ENCODE peak calls at places on chromosomes 7 and 10, in four cellular contexts. One of them, this sample, is unnamed.

GRCh38 chr10:124732931-124733536 is 11.1 kb downstream of the FAM53B start:
- DNase-seq in Caco-2: no peak
- DNase-seq in dorsolateral prefrontal cortex: no peak
- DNase-seq in adipocyte: no peak
- DNase-seq in this sample: peak

GRCh38 chr7:56045796-56046195 is 5.4 kb downstream of the PSPH start:
- DNase-seq in Caco-2: no peak
- DNase-seq in dorsolateral prefrontal cortex: no peak
- DNase-seq in adipocyte: no peak
- DNase-seq in this sample: no peak

GRCh38 chr10:131270461-131271190 is 40.9 kb downstream of the TCERG1L start:
- DNase-seq in Caco-2: no peak
- DNase-seq in dorsolateral prefrontal cortex: no peak
- DNase-seq in adipocyte: no peak
- DNase-seq in this sample: no peak

GRCh38 chr10:72794260-72794659 is 99.3 kb upstream of the OIT3 start:
- DNase-seq in dorsolateral prefrontal cortex: no peak
- DNase-seq in Caco-2: no peak
- DNase-seq in adipocyte: peak
- DNase-seq in this sample: peak

GRCh38 chr10:103791291-103791690 is 64.1 kb downstream of the SH3PXD2A start:
- DNase-seq in dorsolateral prefrontal cortex: no peak
- DNase-seq in Caco-2: no peak
- DNase-seq in adipocyte: no peak
- DNase-seq in this sample: no peak

GRCh38 chr7:70694357-70694908 is 437.5 kb upstream of the GALNT17 start:
- DNase-seq in Caco-2: peak
- DNase-seq in dorsolateral prefrontal cortex: no peak
- DNase-seq in adipocyte: peak
- DNase-seq in this sample: peak

GRCh38 chr10:25808372-25808771 is 125.7 kb upstream of the MYO3A start:
- DNase-seq in adipocyte: no peak
- DNase-seq in dorsolateral prefrontal cortex: no peak
- DNase-seq in Caco-2: no peak
- DNase-seq in this sample: no peak

GRCh38 chr10:89115876-89116627 is 91.1 kb downstream of the CH25H start:
- DNase-seq in dorsolateral prefrontal cortex: no peak
- DNase-seq in Caco-2: no peak
- DNase-seq in adipocyte: peak
- DNase-seq in this sample: peak

GRCh38 chr7:108417926-108418325 is 38.3 kb downstream of the NRCAM start:
- DNase-seq in adipocyte: no peak
- DNase-seq in dorsolateral prefrontal cortex: no peak
- DNase-seq in Caco-2: no peak
- DNase-seq in this sample: no peak

GRCh38 chr7:44264221-44264956 is 61.0 kb downstream of the CAMK2B start:
- DNase-seq in Caco-2: no peak
- DNase-seq in adipocyte: no peak
- DNase-seq in dorsolateral prefrontal cortex: no peak
- DNase-seq in this sample: no peak

GRCh38 chr7:100540073-100540723 is 1.2 kb downstream of the AGFG2 start:
- DNase-seq in dorsolateral prefrontal cortex: no peak
- DNase-seq in Caco-2: peak
- DNase-seq in adipocyte: no peak
- DNase-seq in this sample: no peak

GRCh38 chr7:44124822-44125202 is 1.5 kb upstream of the POLD2 start:
- DNase-seq in Caco-2: no peak
- DNase-seq in dorsolateral prefrontal cortex: no peak
- DNase-seq in adipocyte: no peak
- DNase-seq in this sample: no peak

GRCh38 chr7:36440880-36441279 is 51.2 kb downstream of the ANLN start:
- DNase-seq in adipocyte: peak
- DNase-seq in Caco-2: peak
- DNase-seq in dorsolateral prefrontal cortex: no peak
- DNase-seq in this sample: peak

GRCh38 chr10:19730071-19730470 is 86.2 kb upstream of the PLXDC2 start:
- DNase-seq in dorsolateral prefrontal cortex: no peak
- DNase-seq in adipocyte: peak
- DNase-seq in Caco-2: no peak
- DNase-seq in this sample: peak

GRCh38 chr7:20381406-20382034 is 50.8 kb downstream of the ITGB8 start:
- DNase-seq in Caco-2: no peak
- DNase-seq in adipocyte: no peak
- DNase-seq in dorsolateral prefrontal cortex: no peak
- DNase-seq in this sample: no peak

GRCh38 chr10:26407406-26407969 is 30.7 kb upstream of the APBB1IP start:
- DNase-seq in dorsolateral prefrontal cortex: no peak
- DNase-seq in adipocyte: no peak
- DNase-seq in Caco-2: peak
- DNase-seq in this sample: peak

GRCh38 chr10:10915215-10915614 is 102.5 kb upstream of the CELF2 start:
- DNase-seq in adipocyte: no peak
- DNase-seq in Caco-2: no peak
- DNase-seq in dorsolateral prefrontal cortex: no peak
- DNase-seq in this sample: no peak

GRCh38 chr10:103736763-103737162 is 118.6 kb downstream of the SH3PXD2A start:
- DNase-seq in dorsolateral prefrontal cortex: no peak
- DNase-seq in adipocyte: no peak
- DNase-seq in Caco-2: peak
- DNase-seq in this sample: no peak

GRCh38 chr7:2138146-2138765 is 94.5 kb downstream of the MAD1L1 start:
- DNase-seq in dorsolateral prefrontal cortex: no peak
- DNase-seq in Caco-2: no peak
- DNase-seq in adipocyte: no peak
- DNase-seq in this sample: no peak

GRCh38 chr10:102096449-102096848 is 23.7 kb downstream of the LDB1 start:
- DNase-seq in Caco-2: no peak
- DNase-seq in dorsolateral prefrontal cortex: no peak
- DNase-seq in adipocyte: no peak
- DNase-seq in this sample: no peak

GRCh38 chr7:41169307-41169706 is 533.6 kb downstream of the INHBA start:
- DNase-seq in dorsolateral prefrontal cortex: no peak
- DNase-seq in Caco-2: no peak
- DNase-seq in adipocyte: no peak
- DNase-seq in this sample: no peak

GRCh38 chr10:62050941-62051433 is 149.5 kb downstream of the ARID5B start:
- DNase-seq in adipocyte: peak
- DNase-seq in dorsolateral prefrontal cortex: peak
- DNase-seq in Caco-2: peak
- DNase-seq in this sample: peak

GRCh38 chr10:51000164-51000563 is 74.1 kb upstream of the PRKG1 start:
- DNase-seq in dorsolateral prefrontal cortex: no peak
- DNase-seq in adipocyte: peak
- DNase-seq in Caco-2: no peak
- DNase-seq in this sample: peak

GRCh38 chr10:124665980-124666379 is 78.2 kb downstream of the FAM53B start:
- DNase-seq in dorsolateral prefrontal cortex: no peak
- DNase-seq in Caco-2: peak
- DNase-seq in adipocyte: no peak
- DNase-seq in this sample: peak

GRCh38 chr10:84665883-84666463 is 337.6 kb downstream of the CCSER2 start:
- DNase-seq in dorsolateral prefrontal cortex: no peak
- DNase-seq in Caco-2: peak
- DNase-seq in adipocyte: no peak
- DNase-seq in this sample: no peak

GRCh38 chr7:123494193-123494796 is 40.1 kb downstream of the IQUB start:
- DNase-seq in adipocyte: peak
- DNase-seq in dorsolateral prefrontal cortex: no peak
- DNase-seq in Caco-2: peak
- DNase-seq in this sample: peak

GRCh38 chr7:93945083-93945482 is 23.5 kb downstream of the GNG11 start:
- DNase-seq in Caco-2: no peak
- DNase-seq in adipocyte: no peak
- DNase-seq in dorsolateral prefrontal cortex: no peak
- DNase-seq in this sample: no peak

GRCh38 chr10:686155-686931 is 3.1 kb downstream of the DIP2C start:
- DNase-seq in adipocyte: no peak
- DNase-seq in dorsolateral prefrontal cortex: no peak
- DNase-seq in Caco-2: no peak
- DNase-seq in this sample: no peak

GRCh38 chr7:91286432-91286831 is 22.2 kb downstream of the FZD1 start:
- DNase-seq in dorsolateral prefrontal cortex: no peak
- DNase-seq in adipocyte: no peak
- DNase-seq in Caco-2: no peak
- DNase-seq in this sample: no peak

GRCh38 chr10:62373995-62374861 is at the start of gene ZNF365:
- DNase-seq in Caco-2: peak
- DNase-seq in adipocyte: peak
- DNase-seq in dorsolateral prefrontal cortex: peak
- DNase-seq in this sample: peak

GRCh38 chr10:94012834-94013830 is 19.4 kb downstream of the PLCE1 start:
- DNase-seq in adipocyte: no peak
- DNase-seq in Caco-2: no peak
- DNase-seq in dorsolateral prefrontal cortex: no peak
- DNase-seq in this sample: peak

GRCh38 chr10:37713642-37714041 is 143.8 kb downstream of the ZNF248 start:
- DNase-seq in dorsolateral prefrontal cortex: no peak
- DNase-seq in adipocyte: no peak
- DNase-seq in Caco-2: no peak
- DNase-seq in this sample: peak

GRCh38 chr7:132733860-132734259 is 157.6 kb upstream of the PLXNA4 start:
- DNase-seq in adipocyte: no peak
- DNase-seq in dorsolateral prefrontal cortex: no peak
- DNase-seq in Caco-2: no peak
- DNase-seq in this sample: no peak

GRCh38 chr7:50558380-50559051 is 6.7 kb downstream of the DDC start:
- DNase-seq in adipocyte: no peak
- DNase-seq in dorsolateral prefrontal cortex: no peak
- DNase-seq in Caco-2: peak
- DNase-seq in this sample: peak

GRCh38 chr7:150340024-150340749 is 1.2 kb downstream of the RARRES2 start:
- DNase-seq in adipocyte: peak
- DNase-seq in dorsolateral prefrontal cortex: no peak
- DNase-seq in Caco-2: no peak
- DNase-seq in this sample: peak

DNA sequence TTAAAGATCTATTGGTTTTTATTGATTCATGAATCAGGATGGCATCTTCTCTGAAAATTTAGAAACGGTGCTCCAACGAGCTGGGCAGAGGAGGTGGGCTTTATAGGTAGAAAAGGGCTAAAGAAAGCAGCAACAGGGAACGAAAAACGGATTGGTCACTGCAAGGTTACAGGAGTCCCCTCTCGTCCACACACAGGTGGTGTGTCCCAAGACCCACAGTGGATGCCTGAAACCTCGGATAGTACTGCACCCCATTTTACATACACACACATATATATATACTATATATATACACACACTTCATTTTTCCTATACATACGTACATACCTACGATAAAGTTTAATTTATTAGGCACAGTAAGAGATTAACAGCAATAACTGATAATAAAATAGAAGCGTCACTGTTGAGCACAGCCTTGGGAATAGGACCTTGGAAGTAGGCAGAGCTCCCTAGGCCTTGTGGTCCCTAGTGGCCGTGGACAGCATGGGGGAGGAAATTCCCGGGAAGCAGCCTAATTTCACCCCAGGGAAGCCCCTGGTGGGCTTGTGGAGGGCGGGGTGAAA is 737 bp upstream of the NUB1 start:
- DNase-seq in dorsolateral prefrontal cortex: no peak
- DNase-seq in Caco-2: no peak
- DNase-seq in adipocyte: no peak
- DNase-seq in this sample: no peak
- H3K4me3 ChIP-seq in dorsolateral prefrontal cortex: peak
- H3K4me3 ChIP-seq in Caco-2: peak
- H3K4me3 ChIP-seq in adipocyte: peak
- H3K4me3 ChIP-seq in this sample: peak

DNA sequence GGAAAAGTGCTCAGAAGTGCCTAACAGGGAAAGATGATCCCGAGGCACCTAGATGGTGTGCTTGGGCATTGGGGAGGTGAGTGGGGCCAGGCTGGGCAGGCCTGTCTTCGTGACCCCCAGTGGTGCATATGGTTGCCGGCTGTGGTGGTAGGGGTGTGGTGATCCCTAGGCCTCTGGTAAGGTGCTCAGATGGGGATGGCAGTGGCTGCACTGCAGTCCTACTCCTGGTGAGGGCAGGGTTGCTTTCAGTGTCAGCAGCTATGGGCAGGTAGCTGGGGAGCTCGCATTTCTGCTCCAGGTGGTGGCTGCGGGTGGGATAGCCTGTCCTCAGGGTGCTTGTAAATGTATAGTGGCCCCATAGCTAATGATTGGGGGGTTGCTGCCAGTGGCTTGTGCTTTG is 154.0 kb downstream of the RAMP3 start:
- DNase-seq in Caco-2: no peak
- DNase-seq in adipocyte: no peak
- DNase-seq in dorsolateral prefrontal cortex: no peak
- DNase-seq in this sample: no peak
- H3K4me3 ChIP-seq in Caco-2: no peak
- H3K4me3 ChIP-seq in adipocyte: no peak
- H3K4me3 ChIP-seq in dorsolateral prefrontal cortex: no peak
- H3K4me3 ChIP-seq in this sample: no peak

DNA sequence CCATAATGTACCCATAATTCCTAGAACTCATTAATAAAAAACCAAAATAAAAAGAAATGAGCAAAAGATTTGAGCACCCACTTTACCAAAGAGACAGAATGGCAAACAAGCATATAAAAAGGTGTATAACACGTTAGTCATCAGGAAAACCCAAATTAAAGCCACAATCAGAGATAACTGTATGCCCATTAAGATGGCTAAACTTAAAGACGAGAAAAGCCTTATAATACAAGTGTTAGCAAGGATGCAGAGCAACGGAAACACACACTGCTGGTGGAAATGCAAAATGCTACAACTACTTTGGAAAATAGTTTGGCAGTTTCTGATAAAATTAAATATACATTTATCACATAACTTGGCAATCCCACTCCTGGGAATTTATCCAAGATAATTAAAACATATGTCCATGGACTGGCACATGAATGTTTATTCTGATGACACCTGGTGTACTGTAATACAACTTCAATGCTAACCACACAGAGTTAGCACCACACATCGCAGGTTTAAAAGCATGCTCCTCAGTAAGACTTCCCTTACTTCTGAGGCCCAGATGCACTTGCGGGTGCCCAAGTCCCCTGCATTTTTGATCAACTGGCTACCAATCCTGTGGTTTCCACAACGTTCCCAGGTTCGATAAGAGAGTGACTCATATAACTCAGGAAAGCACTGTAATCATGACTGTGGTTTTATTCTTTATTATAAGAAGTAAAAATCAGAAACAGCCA is 158.6 kb downstream of the SNX13 start:
- DNase-seq in Caco-2: no peak
- DNase-seq in adipocyte: peak
- DNase-seq in dorsolateral prefrontal cortex: no peak
- DNase-seq in this sample: peak
- H3K4me3 ChIP-seq in Caco-2: no peak
- H3K4me3 ChIP-seq in adipocyte: no peak
- H3K4me3 ChIP-seq in dorsolateral prefrontal cortex: no peak
- H3K4me3 ChIP-seq in this sample: no peak

DNA sequence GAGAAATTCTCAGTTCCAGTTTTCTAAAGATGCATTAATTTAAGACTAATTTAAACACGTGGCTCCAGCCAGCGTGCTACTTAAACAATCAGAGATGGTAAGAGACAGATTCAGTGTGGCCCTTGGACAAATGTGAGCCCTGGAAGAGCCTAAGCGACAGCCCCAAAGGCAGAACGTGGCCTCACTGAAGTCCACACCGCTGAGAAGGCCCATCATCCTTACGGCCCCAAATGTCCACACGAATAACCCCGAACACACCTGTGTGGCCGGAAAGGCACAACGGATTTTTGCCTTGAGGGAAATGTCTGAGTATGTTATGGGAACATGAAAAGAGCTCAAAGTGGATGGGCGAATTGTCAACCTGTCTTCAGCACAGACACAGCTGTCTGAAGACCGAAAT is 3.2 kb downstream of the COX19 start:
- DNase-seq in adipocyte: no peak
- DNase-seq in Caco-2: no peak
- DNase-seq in dorsolateral prefrontal cortex: no peak
- DNase-seq in this sample: no peak
- H3K4me3 ChIP-seq in adipocyte: no peak
- H3K4me3 ChIP-seq in Caco-2: no peak
- H3K4me3 ChIP-seq in dorsolateral prefrontal cortex: no peak
- H3K4me3 ChIP-seq in this sample: no peak

This sample was measured in fibroblast of the aortic adventitia.